ENCODE peak calls at places on chromosomes 6 and 20, in eight cellular contexts. M is CD4-positive, alpha-beta T cell; L is ureter; J is renal cortical epithelial cell; A is NCI-H748 treated with DMSO at 0.1 percent for 48 hours; S is progenitor cell of endocrine pancreas; B is retinal pigment epithelial cell; G is WTC11. R is an unnamed sample.

GRCh38 chr20:8228315-8228714 is 96.2 kb downstream of the PLCB1 start:
- DNase-seq in M (no peak), L (no peak), J (no peak), A (no peak), S (no peak), B (no peak), G (no peak), R (no peak)

GRCh38 chr6:143337201-143337949 is 113.1 kb downstream of the ADAT2 start:
- DNase-seq in M (peak), L (no peak), J (no peak), A (peak), S (peak), B (no peak), G (peak), R (no peak)

GRCh38 chr6:42176981-42177380 is 3.8 kb downstream of the GUCA1A start:
- DNase-seq in M (no peak), L (no peak), J (no peak), A (no peak), S (no peak), B (no peak), G (no peak), R (no peak)

GRCh38 chr6:56902551-56903464 is 52.1 kb upstream of the BEND6 start:
- DNase-seq in M (no peak), L (no peak), J (peak), A (peak), S (no peak), B (no peak), G (no peak), R (no peak)

GRCh38 chr20:64238851-64239387 is 16.6 kb upstream of the PCMTD2 start:
- DNase-seq in M (no peak), L (no peak), J (no peak), A (no peak), S (no peak), B (no peak), G (no peak), R (no peak)

GRCh38 chr20:25020901-25021301 is 28.4 kb upstream of the APMAP start:
- DNase-seq in M (no peak), L (no peak), J (no peak), A (no peak), S (no peak), B (no peak), G (no peak), R (no peak)

GRCh38 chr20:43188861-43189613 is 669 bp downstream of the PTPRT start:
- DNase-seq in M (no peak), L (no peak), J (no peak), A (peak), S (peak), B (no peak), G (peak), R (no peak)

GRCh38 chr6:121592955-121593665 is 157.7 kb downstream of the GJA1 start:
- DNase-seq in M (no peak), L (no peak), J (no peak), A (peak), S (no peak), B (no peak), G (no peak), R (no peak)

GRCh38 chr20:57772349-57772964 is 62.6 kb upstream of the PMEPA1 start:
- DNase-seq in M (no peak), L (no peak), J (peak), A (no peak), S (no peak), B (peak), G (peak), R (no peak)

GRCh38 chr20:44702776-44703175 is 12.4 kb upstream of the CCN5 start:
- DNase-seq in M (no peak), L (peak), J (peak), A (no peak), S (no peak), B (peak), G (no peak), R (no peak)

GRCh38 chr6:116491610-116492330 is 19.7 kb upstream of the CALHM5 start:
- DNase-seq in M (no peak), L (no peak), J (no peak), A (no peak), S (no peak), B (no peak), G (no peak), R (no peak)

GRCh38 chr20:56779452-56780143 is 150.5 kb downstream of the TFAP2C start:
- DNase-seq in M (no peak), L (peak), J (no peak), A (no peak), S (no peak), B (no peak), G (no peak), R (no peak)

GRCh38 chr6:7290079-7290478 is 22.9 kb downstream of the SSR1 start:
- DNase-seq in M (no peak), L (no peak), J (no peak), A (no peak), S (no peak), B (no peak), G (no peak), R (no peak)

GRCh38 chr20:1897486-1897885 is 2.3 kb downstream of the SIRPA start:
- DNase-seq in M (no peak), L (peak), J (no peak), A (no peak), S (no peak), B (no peak), G (no peak), R (no peak)

GRCh38 chr6:35764238-35764896 is 12.0 kb upstream of the CLPSL2 start:
- DNase-seq in M (no peak), L (no peak), J (peak), A (peak), S (no peak), B (no peak), G (peak), R (no peak)

GRCh38 chr20:24584538-24585356 is 115.3 kb downstream of the SYNDIG1 start:
- DNase-seq in M (no peak), L (peak), J (peak), A (no peak), S (no peak), B (no peak), G (no peak), R (no peak)

GRCh38 chr6:33001685-33002084 is 7.7 kb downstream of the HLA-DOA start:
- DNase-seq in M (no peak), L (no peak), J (no peak), A (no peak), S (no peak), B (no peak), G (no peak), R (no peak)

GRCh38 chr6:39088331-39088730 is 26.7 kb downstream of the SAYSD1 start:
- DNase-seq in M (no peak), L (no peak), J (peak), A (peak), S (peak), B (peak), G (peak), R (no peak)

GRCh38 chr6:132333639-132334516 is 67.4 kb downstream of the MOXD1 start:
- DNase-seq in M (no peak), L (no peak), J (peak), A (no peak), S (peak), B (peak), G (no peak), R (no peak)

GRCh38 chr6:113695506-113695905 is 161.6 kb upstream of the MARCKS start:
- DNase-seq in M (no peak), L (no peak), J (no peak), A (no peak), S (no peak), B (peak), G (no peak), R (no peak)

GRCh38 chr6:81838031-81838430 is 85.5 kb upstream of the TENT5A start:
- DNase-seq in M (no peak), L (no peak), J (peak), A (no peak), S (no peak), B (peak), G (no peak), R (no peak)

GRCh38 chr6:133806358-133806757 is 82.6 kb upstream of the TCF21 start:
- DNase-seq in M (no peak), L (no peak), J (no peak), A (no peak), S (no peak), B (no peak), G (no peak), R (no peak)

GRCh38 chr6:62390413-62390812 is 104.4 kb upstream of the KHDRBS2 start:
- DNase-seq in M (no peak), L (no peak), J (no peak), A (no peak), S (no peak), B (no peak), G (no peak), R (no peak)

GRCh38 chr6:5401845-5402738 is 140.8 kb downstream of the FARS2 start:
- DNase-seq in M (no peak), L (no peak), J (peak), A (no peak), S (no peak), B (no peak), G (no peak), R (no peak)

GRCh38 chr6:81999270-81999669 is 246.8 kb upstream of the TENT5A start:
- DNase-seq in M (no peak), L (no peak), J (peak), A (no peak), S (no peak), B (peak), G (no peak), R (no peak)

GRCh38 chr6:5521322-5521721 is 260.0 kb downstream of the FARS2 start:
- DNase-seq in M (no peak), L (no peak), J (no peak), A (no peak), S (no peak), B (no peak), G (no peak), R (no peak)

GRCh38 chr6:65937982-65938381 is 231.0 kb upstream of the EYS start:
- DNase-seq in M (no peak), L (no peak), J (no peak), A (no peak), S (no peak), B (no peak), G (no peak), R (no peak)

R was measured in type B pancreatic cell.